ENCODE peak calls at places on chromosomes 5 and 9, in ten cellular contexts. One of them, this sample, is unnamed.

GRCh38 chr5:178114325-178115135 is 1.2 kb downstream of the N4BP3 start:
- DNase-seq in caudate nucleus: no peak
- DNase-seq in heart right ventricle: no peak
- DNase-seq in T47D: no peak
- DNase-seq in frontal cortex: no peak
- DNase-seq in HFF-Myc: no peak
- DNase-seq in stromal cell of bone marrow: no peak
- DNase-seq in NCI-H526: peak
- DNase-seq in immature natural killer cell: peak
- DNase-seq in spleen: peak
- DNase-seq in this sample: no peak

GRCh38 chr9:109517798-109518435 is 19.8 kb upstream of the PTPN3 start:
- DNase-seq in caudate nucleus: no peak
- DNase-seq in heart right ventricle: no peak
- DNase-seq in T47D: no peak
- DNase-seq in frontal cortex: no peak
- DNase-seq in HFF-Myc: no peak
- DNase-seq in stromal cell of bone marrow: no peak
- DNase-seq in NCI-H526: no peak
- DNase-seq in immature natural killer cell: no peak
- DNase-seq in spleen: no peak
- DNase-seq in this sample: no peak

GRCh38 chr5:78361226-78361993 is 993 bp downstream of the SCAMP1 start:
- DNase-seq in caudate nucleus: peak
- DNase-seq in heart right ventricle: peak
- DNase-seq in T47D: peak
- DNase-seq in frontal cortex: peak
- DNase-seq in HFF-Myc: no peak
- DNase-seq in stromal cell of bone marrow: no peak
- DNase-seq in NCI-H526: peak
- DNase-seq in immature natural killer cell: peak
- DNase-seq in spleen: no peak
- DNase-seq in this sample: peak

GRCh38 chr9:14942037-14942436 is 31.8 kb upstream of the FREM1 start:
- DNase-seq in caudate nucleus: no peak
- DNase-seq in heart right ventricle: no peak
- DNase-seq in T47D: no peak
- DNase-seq in frontal cortex: no peak
- DNase-seq in HFF-Myc: no peak
- DNase-seq in stromal cell of bone marrow: no peak
- DNase-seq in NCI-H526: no peak
- DNase-seq in immature natural killer cell: no peak
- DNase-seq in spleen: no peak
- DNase-seq in this sample: no peak

GRCh38 chr9:106287108-106287631 is 575.8 kb upstream of the ZNF462 start:
- DNase-seq in caudate nucleus: no peak
- DNase-seq in heart right ventricle: no peak
- DNase-seq in T47D: no peak
- DNase-seq in frontal cortex: no peak
- DNase-seq in HFF-Myc: no peak
- DNase-seq in stromal cell of bone marrow: no peak
- DNase-seq in NCI-H526: no peak
- DNase-seq in immature natural killer cell: no peak
- DNase-seq in spleen: peak
- DNase-seq in this sample: no peak

GRCh38 chr9:133405508-133406009 is 12.3 kb downstream of the REXO4 start:
- DNase-seq in caudate nucleus: no peak
- DNase-seq in heart right ventricle: no peak
- DNase-seq in T47D: no peak
- DNase-seq in frontal cortex: no peak
- DNase-seq in HFF-Myc: no peak
- DNase-seq in stromal cell of bone marrow: peak
- DNase-seq in NCI-H526: no peak
- DNase-seq in immature natural killer cell: no peak
- DNase-seq in spleen: no peak
- DNase-seq in this sample: no peak

GRCh38 chr5:67676863-67677262 is 480.3 kb upstream of the CD180 start:
- DNase-seq in caudate nucleus: no peak
- DNase-seq in heart right ventricle: no peak
- DNase-seq in T47D: no peak
- DNase-seq in frontal cortex: no peak
- DNase-seq in HFF-Myc: no peak
- DNase-seq in stromal cell of bone marrow: no peak
- DNase-seq in NCI-H526: no peak
- DNase-seq in immature natural killer cell: no peak
- DNase-seq in spleen: no peak
- DNase-seq in this sample: no peak

GRCh38 chr9:131678499-131679111 is 61.3 kb downstream of the RAPGEF1 start:
- DNase-seq in caudate nucleus: no peak
- DNase-seq in heart right ventricle: peak
- DNase-seq in T47D: peak
- DNase-seq in frontal cortex: no peak
- DNase-seq in HFF-Myc: peak
- DNase-seq in stromal cell of bone marrow: peak
- DNase-seq in NCI-H526: no peak
- DNase-seq in immature natural killer cell: peak
- DNase-seq in spleen: peak
- DNase-seq in this sample: peak

GRCh38 chr5:28369418-28369817 is 1331.0 kb upstream of the CDH9 start:
- DNase-seq in caudate nucleus: no peak
- DNase-seq in heart right ventricle: no peak
- DNase-seq in T47D: no peak
- DNase-seq in frontal cortex: no peak
- DNase-seq in HFF-Myc: no peak
- DNase-seq in stromal cell of bone marrow: no peak
- DNase-seq in NCI-H526: no peak
- DNase-seq in immature natural killer cell: no peak
- DNase-seq in spleen: no peak
- DNase-seq in this sample: peak

GRCh38 chr5:73818357-73818756 is 192.4 kb downstream of the ARHGEF28 start:
- DNase-seq in caudate nucleus: no peak
- DNase-seq in heart right ventricle: no peak
- DNase-seq in T47D: no peak
- DNase-seq in frontal cortex: no peak
- DNase-seq in HFF-Myc: no peak
- DNase-seq in stromal cell of bone marrow: no peak
- DNase-seq in NCI-H526: no peak
- DNase-seq in immature natural killer cell: no peak
- DNase-seq in spleen: no peak
- DNase-seq in this sample: peak

GRCh38 chr9:6894135-6894534 is 136.4 kb downstream of the KDM4C start:
- DNase-seq in caudate nucleus: no peak
- DNase-seq in heart right ventricle: no peak
- DNase-seq in T47D: no peak
- DNase-seq in frontal cortex: no peak
- DNase-seq in HFF-Myc: no peak
- DNase-seq in stromal cell of bone marrow: no peak
- DNase-seq in NCI-H526: no peak
- DNase-seq in immature natural killer cell: no peak
- DNase-seq in spleen: no peak
- DNase-seq in this sample: no peak

GRCh38 chr9:85186218-85186585 is 516.7 kb downstream of the NTRK2 start:
- DNase-seq in caudate nucleus: no peak
- DNase-seq in heart right ventricle: no peak
- DNase-seq in T47D: no peak
- DNase-seq in frontal cortex: no peak
- DNase-seq in HFF-Myc: no peak
- DNase-seq in stromal cell of bone marrow: no peak
- DNase-seq in NCI-H526: no peak
- DNase-seq in immature natural killer cell: no peak
- DNase-seq in spleen: no peak
- DNase-seq in this sample: no peak